ENCODE peak calls at places on chromosomes 6 and 20, in five cellular contexts. S is T-helper 2 cell; N is A549; J is psoas muscle; E is activated CD4-positive, alpha-beta memory T cell treated with anti-CD3 and anti-CD28 coated beads for 36 hours. U is an unnamed sample.

GRCh38 chr20:3811421-3812258 is 8.7 kb upstream of the AP5S1 start:
- DNase-seq in J (peak), N (peak), E (peak), S (peak), U (peak)

GRCh38 chr6:80608881-80609280 is 502.4 kb downstream of the BCKDHB start:
- DNase-seq in S (no peak), J (no peak), N (no peak), E (no peak), U (no peak)

GRCh38 chr6:161153725-161154124 is 120.1 kb downstream of the AGPAT4 start:
- DNase-seq in E (no peak), N (no peak), J (no peak), S (no peak), U (no peak)

GRCh38 chr6:18302561-18303439 is 38.5 kb upstream of the DEK start:
- DNase-seq in S (no peak), N (peak), E (no peak), J (no peak), U (peak)

GRCh38 chr6:112010328-112010727 is 43.6 kb upstream of the CCN6 start:
- DNase-seq in E (peak), S (no peak), N (no peak), J (no peak), U (peak)

GRCh38 chr6:170505306-170505705 is 47.8 kb downstream of the PSMB1 start:
- DNase-seq in J (peak), E (no peak), N (no peak), S (no peak), U (no peak)

GRCh38 chr6:2748183-2748582 is 2.5 kb downstream of the MYLK4 start:
- DNase-seq in S (no peak), J (peak), N (no peak), E (no peak), U (no peak)

GRCh38 chr20:22690000-22690399 is 105.6 kb upstream of the FOXA2 start:
- DNase-seq in N (no peak), J (no peak), S (no peak), E (no peak), U (no peak)

GRCh38 chr6:157264701-157265100 is 58.6 kb downstream of the TMEM242 start:
- DNase-seq in N (no peak), S (no peak), E (no peak), J (no peak), U (no peak)